ENCODE peak calls at places on chromosome 9, in six cellular contexts. S is IMR-90, J is GM12878, W is A549, R is HepG2, D is K562. Y is an unnamed sample.

GRCh38 chr9:18451409-18451808 is 22.5 kb upstream of the ADAMTSL1 start:
- DNase-seq in S (peak; percentile 26), J (no peak), W (no peak), R (no peak), D (no peak), Y (no peak)

GRCh38 chr9:137294684-137295312 is 7.3 kb downstream of the NRARP start:
- DNase-seq in R (no peak), D (no peak), J (no peak), W (no peak), S (peak; percentile 27), Y (no peak)

GRCh38 chr9:68955281-68955680 is 58.6 kb downstream of the PRKACG start:
- DNase-seq in S (no peak), W (no peak), R (no peak), J (no peak), D (no peak), Y (no peak)

GRCh38 chr9:119533509-119533908 is 164.3 kb upstream of the BRINP1 start:
- DNase-seq in J (no peak), S (no peak), D (no peak), R (no peak), W (no peak), Y (peak; percentile 5)

GRCh38 chr9:81871695-81872094 is 56.5 kb upstream of the SPATA31D4 start:
- DNase-seq in R (no peak), S (peak; percentile 82), D (no peak), W (peak; percentile 44), J (no peak), Y (no peak)

GRCh38 chr9:69502671-69503301 is 169.4 kb downstream of the APBA1 start:
- DNase-seq in R (no peak), W (no peak), J (no peak), D (no peak), S (peak; percentile 41), Y (no peak)

GRCh38 chr9:19085295-19085694 is 17.4 kb downstream of the HAUS6 start:
- DNase-seq in J (no peak), D (no peak), R (peak; percentile 35), S (no peak), W (peak; percentile 23), Y (peak; percentile 27)

GRCh38 chr9:114504341-114505186 is 709 bp downstream of the WHRN start:
- DNase-seq in J (no peak), D (peak; percentile 81), W (peak; percentile 60), S (peak; percentile 19), R (no peak), Y (peak; percentile 39)

GRCh38 chr9:113614843-113615648 is 151.5 kb downstream of the RGS3 start:
- DNase-seq in S (peak; percentile 74), R (no peak), W (no peak), J (no peak), D (no peak), Y (no peak)

GRCh38 chr9:81626511-81626910 is 62.8 kb downstream of the TLE1 start:
- DNase-seq in D (no peak), W (no peak), R (peak; percentile 56), J (no peak), S (peak; percentile 75), Y (no peak)

GRCh38 chr9:127489471-127490115 is 38.3 kb downstream of the LRSAM1 start:
- DNase-seq in R (no peak), S (no peak), W (no peak), J (no peak), D (no peak), Y (peak; percentile 42)

GRCh38 chr9:133679466-133680051 is 43.4 kb downstream of the DBH start:
- DNase-seq in S (no peak), R (no peak), W (no peak), J (no peak), D (no peak), Y (no peak)

GRCh38 chr9:113355197-113355596 is 5.9 kb downstream of the BSPRY start:
- DNase-seq in J (no peak), S (peak; percentile 12), R (peak; percentile 77), D (peak; percentile 61), W (peak; percentile 50), Y (no peak)

GRCh38 chr9:86517475-86517874 is 163.3 kb upstream of the TUT7 start:
- DNase-seq in J (no peak), R (no peak), W (no peak), S (no peak), D (no peak), Y (no peak)

GRCh38 chr9:4886698-4887097 is 94.0 kb downstream of the RCL1 start:
- DNase-seq in J (peak; percentile 75), R (no peak), W (no peak), D (no peak), S (no peak), Y (no peak)

GRCh38 chr9:133127340-133127981 is 6.4 kb upstream of the RALGDS start:
- DNase-seq in R (no peak), J (no peak), D (no peak), S (no peak), W (no peak), Y (no peak)

GRCh38 chr9:93658184-93658925 is 82.0 kb downstream of the PHF2 start:
- DNase-seq in J (no peak), S (no peak), R (no peak), W (no peak), D (no peak), Y (no peak)

GRCh38 chr9:126504086-126504976 is 109.4 kb upstream of the LMX1B start:
- DNase-seq in W (no peak), R (no peak), J (no peak), D (no peak), S (no peak), Y (no peak)

GRCh38 chr9:95757026-95757425 is 118.5 kb upstream of the ERCC6L2 start:
- DNase-seq in S (peak; percentile 78), J (no peak), R (no peak), W (no peak), D (no peak), Y (no peak)

GRCh38 chr9:1171541-1171940 is 121.4 kb downstream of the DMRT2 start:
- DNase-seq in R (no peak), D (no peak), J (no peak), W (no peak), S (no peak), Y (no peak)

GRCh38 chr9:127405344-127406125 is 8.6 kb downstream of the SLC2A8 start:
- DNase-seq in R (no peak), J (no peak), D (no peak), S (no peak), W (no peak), Y (no peak)

GRCh38 chr9:21661626-21662025 is 140.8 kb upstream of the MTAP start:
- DNase-seq in D (no peak), W (no peak), J (no peak), R (no peak), S (peak; percentile 57), Y (no peak)

GRCh38 chr9:21656776-21657637 is 145.4 kb upstream of the MTAP start:
- DNase-seq in S (peak; percentile 87), W (no peak), D (no peak), J (no peak), R (no peak), Y (no peak)

GRCh38 chr9:21657966-21658667 is 144.3 kb upstream of the MTAP start:
- DNase-seq in S (peak; percentile 34), J (no peak), R (no peak), D (no peak), W (no peak), Y (no peak)

DNA sequence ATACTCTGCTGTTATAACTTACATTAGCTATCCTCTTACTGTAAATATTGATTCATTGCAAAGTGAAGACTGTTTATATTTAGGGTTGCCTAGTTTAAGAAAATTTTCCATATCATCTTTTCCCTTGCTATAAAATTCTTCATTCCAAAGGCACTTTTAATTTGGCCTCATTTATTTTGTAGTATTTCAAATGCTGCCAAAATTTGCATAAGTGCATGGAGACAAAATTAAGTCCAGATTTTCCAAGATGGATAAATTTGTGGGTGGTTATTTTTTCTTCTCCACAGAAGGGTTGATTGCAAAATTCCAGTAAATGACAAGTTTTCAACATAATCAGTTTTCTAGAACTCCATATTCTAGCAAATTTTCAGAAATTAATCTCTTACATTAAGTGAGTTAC is 141.5 kb upstream of the MTAP start:
- DNase-seq in D (no peak), J (no peak), W (no peak), S (no peak), R (no peak), Y (no peak)
- TF ChIP-seq BHLHE40 in D (no peak), J (no peak), W (no peak), S (no peak), R (no peak), Y (no peak)

GRCh38 chr9:92151691-92152393 is 36.6 kb upstream of the SPTLC1 start:
- DNase-seq in R (no peak), W (no peak), D (no peak), S (peak; percentile 84), J (no peak), Y (no peak)
- TF ChIP-seq BHLHE40 in R (no peak), W (no peak), D (no peak), S (peak; percentile 4), J (no peak), Y (no peak)

GRCh38 chr9:36679710-36680109 is 107.0 kb downstream of the MELK start:
- DNase-seq in S (no peak), W (no peak), R (no peak), D (no peak), J (no peak), Y (no peak)
- TF ChIP-seq BHLHE40 in S (no peak), W (no peak), R (no peak), D (no peak), J (no peak), Y (no peak)

GRCh38 chr9:38094165-38094564 is 25.1 kb upstream of the SHB start:
- DNase-seq in D (no peak), S (no peak), W (no peak), J (no peak), R (no peak), Y (no peak)

GRCh38 chr9:38089387-38090165 is 20.5 kb upstream of the SHB start:
- DNase-seq in J (no peak), S (no peak), R (no peak), W (no peak), D (no peak), Y (no peak)

GRCh38 chr9:38090170-38090569 is 21.1 kb upstream of the SHB start:
- DNase-seq in W (no peak), D (no peak), J (no peak), R (no peak), S (no peak), Y (no peak)

GRCh38 chr9:38092200-38092524 is 23.1 kb upstream of the SHB start:
- DNase-seq in W (no peak), J (no peak), D (no peak), S (no peak), R (no peak), Y (no peak)

DNA sequence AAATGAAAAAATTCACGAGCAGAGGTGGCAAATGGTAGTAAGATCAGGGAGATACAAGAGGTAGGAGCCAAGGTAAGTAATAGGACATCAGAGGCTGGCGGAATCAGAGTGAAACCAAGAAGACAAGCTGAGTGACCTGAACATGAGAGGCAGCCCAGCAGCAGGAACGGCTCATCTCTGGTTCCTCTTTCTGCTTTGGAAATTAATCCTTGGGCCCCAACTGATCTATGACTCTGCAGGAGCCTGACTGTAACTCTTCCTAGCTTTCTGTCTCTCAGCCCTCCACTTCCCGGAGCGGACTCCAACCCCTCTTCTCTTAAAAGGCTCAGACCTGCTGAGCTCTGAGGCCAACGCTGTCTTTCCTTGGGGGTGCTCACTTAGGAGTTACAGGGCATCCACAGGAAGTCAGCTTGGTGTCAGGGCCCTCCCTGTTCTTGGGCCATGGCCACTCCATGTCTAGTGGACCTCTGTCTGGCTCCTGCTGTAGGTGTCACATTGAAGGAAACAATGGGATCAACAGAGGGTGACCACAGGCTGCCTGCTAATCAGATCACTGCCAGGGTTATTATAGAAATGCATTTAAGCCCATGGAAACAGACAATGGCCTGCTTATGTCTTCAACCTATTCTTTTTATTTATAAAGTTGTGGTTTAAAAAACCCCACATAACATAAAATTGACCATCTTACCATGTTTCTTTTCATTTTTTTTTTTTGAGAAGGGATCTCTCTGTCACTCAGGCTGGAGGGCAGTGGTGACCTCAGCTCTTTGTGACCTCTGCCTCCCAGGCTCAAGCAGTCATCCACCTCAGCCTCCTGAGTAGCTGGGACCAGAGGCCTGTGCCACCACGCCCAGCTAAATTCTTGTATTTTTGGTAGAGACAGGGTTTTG is 22.5 kb upstream of the SHB start:
- DNase-seq in W (no peak), D (no peak), S (no peak), R (no peak), J (no peak), Y (no peak)
- TF ChIP-seq BHLHE40 in W (no peak), D (no peak), S (no peak), R (no peak), J (no peak), Y (no peak)

Y was measured in HEK293T.